ENCODE peak calls at places on chromosomes 2 and 18, in six cellular contexts. W is bronchial epithelial cell, C is PC-3, H is HepG2, S is body of pancreas, X is WERI-Rb-1. N is an unnamed sample.
A peak's percentile ranks its signal among the peaks of the same experiment; 100 is the strongest.

GRCh38 chr2:134410006-134410405 is 156.1 kb downstream of the MGAT5 start:
- DNase-seq in W (no peak), C (no peak), H (no peak), S (no peak), X (no peak), N (no peak)

GRCh38 chr2:16566701-16567100 is 98.9 kb downstream of the CYRIA start:
- DNase-seq in W (no peak), C (no peak), H (no peak), S (no peak), X (no peak), N (no peak)

GRCh38 chr2:202529389-202529788 is 105.4 kb upstream of the FAM117B start:
- DNase-seq in W (peak; percentile 48), C (peak; percentile 43), H (no peak), S (no peak), X (no peak), N (no peak)

GRCh38 chr2:216006164-216006663 is 7.1 kb downstream of the MREG start:
- DNase-seq in W (peak; percentile 93), C (peak; percentile 98), H (no peak), S (no peak), X (no peak), N (peak; percentile 85)

GRCh38 chr2:56749152-56749752 is 565.5 kb downstream of the CCDC85A start:
- DNase-seq in W (peak; percentile 67), C (peak; percentile 68), H (peak; percentile 18), S (no peak), X (no peak), N (no peak)

GRCh38 chr2:203804070-203804469 is 63.5 kb upstream of the CTLA4 start:
- DNase-seq in W (peak; percentile 39), C (no peak), H (no peak), S (no peak), X (no peak), N (no peak)

GRCh38 chr2:177908182-177908581 is 164.4 kb downstream of the PDE11A start:
- DNase-seq in W (peak; percentile 29), C (no peak), H (no peak), S (no peak), X (no peak), N (peak; percentile 38)

GRCh38 chr2:119117891-119118882 is 40.4 kb downstream of the C1QL2 start:
- DNase-seq in W (peak; percentile 6), C (no peak), H (no peak), S (no peak), X (no peak), N (peak; percentile 27)

GRCh38 chr2:65013776-65014175 is 24.6 kb downstream of the SLC1A4 start:
- DNase-seq in W (no peak), C (no peak), H (no peak), S (no peak), X (no peak), N (no peak)

GRCh38 chr2:157480182-157480961 is 36.5 kb upstream of the CYTIP start:
- DNase-seq in W (peak; percentile 62), C (no peak), H (no peak), S (peak; percentile 78), X (no peak), N (no peak)

GRCh38 chr2:149729575-149729974 is 142.0 kb upstream of the MMADHC start:
- DNase-seq in W (no peak), C (no peak), H (no peak), S (no peak), X (no peak), N (no peak)

GRCh38 chr18:79600596-79600995 is 79.0 kb upstream of the CTDP1 start:
- DNase-seq in W (no peak), C (no peak), H (no peak), S (no peak), X (no peak), N (no peak)

GRCh38 chr18:9987355-9987754 is 73.5 kb downstream of the VAPA start:
- DNase-seq in W (no peak), C (no peak), H (no peak), S (peak; percentile 32), X (no peak), N (no peak)

GRCh38 chr18:22485808-22486244 is 68.1 kb upstream of the CTAGE1 start:
- DNase-seq in W (peak; percentile 89), C (peak; percentile 65), H (no peak), S (no peak), X (no peak), N (no peak)

GRCh38 chr2:215028231-215028630 is 110.2 kb downstream of the ABCA12 start:
- DNase-seq in W (peak; percentile 18), C (peak; percentile 64), H (no peak), S (no peak), X (no peak), N (no peak)

GRCh38 chr2:241354668-241355658 is 1.1 kb upstream of the FARP2 start:
- DNase-seq in W (peak; percentile 63), C (peak; percentile 66), H (peak; percentile 76), S (peak; percentile 96), X (peak; percentile 58), N (peak; percentile 87)
- TF ChIP-seq CTCF in W (no peak), C (no peak), H (no peak), S (no peak), X (no peak), N (no peak)

GRCh38 chr2:146412625-146413024 is 1432.2 kb upstream of the ACVR2A start:
- DNase-seq in W (no peak), C (no peak), H (peak; percentile 61), S (no peak), X (no peak), N (peak; percentile 77)
- TF ChIP-seq CTCF in W (no peak), C (peak; percentile 40), H (peak; percentile 84), S (no peak), X (peak; percentile 33), N (peak; percentile 73)

DNA sequence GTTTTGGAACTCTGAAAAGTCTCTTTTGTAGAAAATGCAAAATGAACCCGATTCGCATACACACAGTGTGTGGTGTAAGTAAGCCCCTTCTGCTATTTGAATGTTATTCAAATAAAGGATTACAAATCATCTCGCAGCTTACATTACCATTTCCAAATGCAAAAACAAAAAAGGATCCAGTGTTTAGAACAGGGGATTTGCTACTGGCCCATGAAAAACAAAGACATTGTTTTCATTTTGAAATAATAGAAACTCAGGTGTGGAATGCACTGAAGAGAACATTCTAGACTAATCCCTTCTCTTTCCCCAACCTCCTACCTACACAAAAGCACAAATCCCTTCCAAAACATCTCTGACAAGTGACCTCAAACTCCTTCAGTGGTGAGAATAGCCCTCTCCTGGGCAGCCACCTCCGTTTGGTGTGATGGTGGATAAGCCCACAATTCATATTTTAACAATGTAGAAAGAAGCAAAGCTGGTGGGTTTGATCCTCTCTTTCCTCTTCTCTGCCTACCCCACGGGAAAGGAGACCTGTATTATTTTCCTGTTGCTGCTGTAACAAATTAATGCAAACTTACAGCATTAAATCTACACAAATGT is 118.2 kb upstream of the NCK2 start:
- DNase-seq in W (no peak), C (no peak), H (no peak), S (no peak), X (no peak), N (no peak)
- TF ChIP-seq CTCF in W (no peak), C (no peak), H (no peak), S (no peak), X (no peak), N (no peak)

GRCh38 chr18:28161608-28162599 is 15.0 kb downstream of the CDH2 start:
- DNase-seq in W (peak; percentile 68), C (peak; percentile 59), H (peak; percentile 46), S (no peak), X (peak; percentile 37), N (no peak)

GRCh38 chr18:28159055-28159454 is 17.9 kb downstream of the CDH2 start:
- DNase-seq in W (peak; percentile 28), C (peak; percentile 50), H (no peak), S (no peak), X (peak; percentile 59), N (peak; percentile 41)

GRCh38 chr18:28163201-28163778 is 13.6 kb downstream of the CDH2 start:
- DNase-seq in W (peak; percentile 11), C (peak; percentile 42), H (no peak), S (no peak), X (no peak), N (no peak)

GRCh38 chr18:28153485-28154065 is 23.4 kb downstream of the CDH2 start:
- DNase-seq in W (no peak), C (no peak), H (no peak), S (no peak), X (peak; percentile 45), N (no peak)

DNA sequence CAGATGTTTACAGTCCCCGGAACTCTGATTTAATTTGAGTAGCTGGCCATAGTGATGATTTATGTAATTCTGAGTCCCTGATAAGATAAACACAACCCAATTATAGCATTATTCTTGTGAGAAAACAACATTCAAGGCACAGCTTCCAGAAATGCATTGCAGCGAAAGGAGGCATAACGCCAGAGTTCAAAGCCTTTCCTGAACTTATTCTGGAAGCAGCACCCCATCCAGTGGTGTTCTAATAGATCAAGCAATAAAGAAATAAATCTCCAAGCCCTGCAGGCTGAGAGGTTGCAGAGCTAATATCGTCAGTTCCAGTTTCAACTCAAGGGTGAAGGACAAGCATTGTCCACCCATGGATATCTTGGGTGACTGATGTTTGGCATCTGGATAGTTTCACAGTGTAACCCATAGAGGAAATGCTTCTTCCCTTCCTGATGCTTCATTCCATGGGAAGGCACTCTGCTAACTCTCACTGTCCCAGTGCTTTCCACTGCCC is 18.8 kb downstream of the CDH2 start:
- DNase-seq in W (no peak), C (no peak), H (no peak), S (no peak), X (no peak), N (no peak)
- TF ChIP-seq CTCF in W (no peak), C (no peak), H (no peak), S (no peak), X (no peak), N (no peak)

GRCh38 chr2:167333245-167333644 is 445.0 kb downstream of the XIRP2 start:
- DNase-seq in W (no peak), C (no peak), H (no peak), S (no peak), X (no peak), N (no peak)
- TF ChIP-seq CTCF in W (no peak), C (peak; percentile 11), H (no peak), S (no peak), X (peak; percentile 30), N (peak; percentile 45)

GRCh38 chr2:241257419-241258032 is 57.9 kb downstream of the HDLBP start:
- DNase-seq in W (no peak), C (no peak), H (no peak), S (no peak), X (peak; percentile 40), N (no peak)
- TF ChIP-seq CTCF in W (no peak), C (no peak), H (no peak), S (no peak), X (peak; percentile 11), N (no peak)

DNA sequence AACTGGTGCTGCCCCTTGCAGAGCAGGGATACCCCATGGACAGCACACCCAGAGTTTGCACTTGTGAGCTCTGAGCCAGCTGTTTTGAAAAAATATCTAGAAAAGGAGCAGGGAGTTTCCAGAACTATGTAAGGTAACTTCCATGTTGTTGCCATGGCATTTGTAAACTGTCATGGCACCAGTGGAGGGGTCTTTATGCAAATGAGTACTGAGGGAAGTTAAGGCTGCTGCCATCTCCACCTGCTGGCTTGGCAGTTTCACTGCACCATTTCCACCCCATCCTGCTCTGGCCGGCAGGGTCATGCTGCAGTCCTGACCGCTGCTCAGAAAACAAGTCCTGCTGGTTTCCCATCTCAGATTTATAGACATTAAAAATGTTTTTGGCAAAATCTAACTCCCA is 52.3 kb upstream of the SNTG2 start:
- DNase-seq in W (no peak), C (peak; percentile 33), H (peak; percentile 12), S (no peak), X (peak; percentile 52), N (peak; percentile 75)
- TF ChIP-seq CTCF in W (no peak), C (peak; percentile 52), H (peak; percentile 41), S (no peak), X (peak; percentile 83), N (peak; percentile 79)